ENCODE peak calls at places on chromosome 4, in seven cellular contexts. One of them, this sample, is unnamed.

GRCh38 chr4:111943796-111944203 is 201.5 kb upstream of the FAM241A start:
- DNase-seq in trophoblast cell: peak; percentile 9
- DNase-seq in mesenchymal stem cell: peak; percentile 49
- DNase-seq in IMR-90: no peak
- DNase-seq in H9: peak; percentile 72
- DNase-seq in H1: peak; percentile 31
- DNase-seq in mesendoderm: peak; percentile 81
- DNase-seq in this sample: peak; percentile 24

GRCh38 chr4:113979973-113980615 is 647 bp upstream of the ARSJ start:
- DNase-seq in mesendoderm: peak; percentile 81
- DNase-seq in mesenchymal stem cell: peak; percentile 63
- DNase-seq in H9: no peak
- DNase-seq in trophoblast cell: no peak
- DNase-seq in H1: peak; percentile 21
- DNase-seq in IMR-90: peak; percentile 44
- DNase-seq in this sample: no peak

GRCh38 chr4:67087897-67088296 is 457.4 kb downstream of the CENPC start:
- DNase-seq in H9: peak; percentile 50
- DNase-seq in mesendoderm: peak; percentile 65
- DNase-seq in IMR-90: no peak
- DNase-seq in H1: peak; percentile 10
- DNase-seq in trophoblast cell: peak; percentile 26
- DNase-seq in mesenchymal stem cell: peak; percentile 8
- DNase-seq in this sample: no peak

GRCh38 chr4:24924309-24924781 is 11.5 kb upstream of the CCDC149 start:
- DNase-seq in mesendoderm: no peak
- DNase-seq in H9: no peak
- DNase-seq in mesenchymal stem cell: peak; percentile 78
- DNase-seq in IMR-90: peak; percentile 97
- DNase-seq in trophoblast cell: peak; percentile 46
- DNase-seq in H1: no peak
- DNase-seq in this sample: no peak

GRCh38 chr4:76078033-76078613 is 3.6 kb downstream of the ART3 start:
- DNase-seq in mesendoderm: no peak
- DNase-seq in H1: no peak
- DNase-seq in H9: no peak
- DNase-seq in IMR-90: no peak
- DNase-seq in mesenchymal stem cell: no peak
- DNase-seq in trophoblast cell: no peak
- DNase-seq in this sample: no peak

GRCh38 chr4:140094701-140095420 is 59.1 kb downstream of the MAML3 start:
- DNase-seq in H9: peak; percentile 78
- DNase-seq in IMR-90: peak; percentile 73
- DNase-seq in mesendoderm: peak; percentile 92
- DNase-seq in mesenchymal stem cell: no peak
- DNase-seq in H1: no peak
- DNase-seq in trophoblast cell: no peak
- DNase-seq in this sample: no peak

GRCh38 chr4:88054909-88055308 is 47.5 kb downstream of the PKD2 start:
- DNase-seq in mesendoderm: peak; percentile 79
- DNase-seq in H1: no peak
- DNase-seq in H9: peak; percentile 60
- DNase-seq in IMR-90: peak; percentile 72
- DNase-seq in trophoblast cell: peak; percentile 60
- DNase-seq in mesenchymal stem cell: peak; percentile 69
- DNase-seq in this sample: peak; percentile 24

GRCh38 chr4:47674173-47674572 is 163.7 kb downstream of the CORIN start:
- DNase-seq in H1: no peak
- DNase-seq in IMR-90: no peak
- DNase-seq in mesendoderm: no peak
- DNase-seq in H9: no peak
- DNase-seq in mesenchymal stem cell: no peak
- DNase-seq in trophoblast cell: no peak
- DNase-seq in this sample: no peak

GRCh38 chr4:180281726-180282125 is 1961.5 kb upstream of the TENM3 start:
- DNase-seq in mesenchymal stem cell: no peak
- DNase-seq in mesendoderm: no peak
- DNase-seq in IMR-90: no peak
- DNase-seq in H9: no peak
- DNase-seq in trophoblast cell: no peak
- DNase-seq in H1: no peak
- DNase-seq in this sample: no peak

GRCh38 chr4:42122237-42122636 is 30.2 kb downstream of the BEND4 start:
- DNase-seq in H1: no peak
- DNase-seq in H9: no peak
- DNase-seq in trophoblast cell: no peak
- DNase-seq in IMR-90: no peak
- DNase-seq in mesenchymal stem cell: no peak
- DNase-seq in mesendoderm: no peak
- DNase-seq in this sample: no peak

GRCh38 chr4:22573198-22573597 is 57.3 kb upstream of the ADGRA3 start:
- DNase-seq in trophoblast cell: no peak
- DNase-seq in H1: no peak
- DNase-seq in mesendoderm: no peak
- DNase-seq in H9: no peak
- DNase-seq in mesenchymal stem cell: no peak
- DNase-seq in IMR-90: no peak
- DNase-seq in this sample: no peak

GRCh38 chr4:114911141-114911540 is 202.3 kb downstream of the NDST4 start:
- DNase-seq in IMR-90: no peak
- DNase-seq in H1: no peak
- DNase-seq in mesenchymal stem cell: no peak
- DNase-seq in mesendoderm: no peak
- DNase-seq in H9: no peak
- DNase-seq in trophoblast cell: no peak
- DNase-seq in this sample: no peak

GRCh38 chr4:33493231-33493630 is 2751.1 kb downstream of the ARAP2 start:
- DNase-seq in mesendoderm: no peak
- DNase-seq in H1: no peak
- DNase-seq in IMR-90: no peak
- DNase-seq in mesenchymal stem cell: no peak
- DNase-seq in H9: no peak
- DNase-seq in trophoblast cell: no peak
- DNase-seq in this sample: no peak

GRCh38 chr4:128524311-128524710 is 236.7 kb upstream of the PGRMC2 start:
- DNase-seq in IMR-90: peak; percentile 65
- DNase-seq in trophoblast cell: peak; percentile 55
- DNase-seq in H1: no peak
- DNase-seq in H9: no peak
- DNase-seq in mesenchymal stem cell: peak; percentile 50
- DNase-seq in mesendoderm: no peak
- DNase-seq in this sample: no peak

GRCh38 chr4:6875431-6875831 is 34.2 kb upstream of the TBC1D14 start:
- DNase-seq in IMR-90: no peak
- DNase-seq in H1: no peak
- DNase-seq in trophoblast cell: no peak
- DNase-seq in mesenchymal stem cell: no peak
- DNase-seq in H9: no peak
- DNase-seq in mesendoderm: no peak
- DNase-seq in this sample: no peak

GRCh38 chr4:41990029-41990382 is 324 bp upstream of the SLC30A9 start:
- DNase-seq in IMR-90: peak; percentile 1
- DNase-seq in H1: no peak
- DNase-seq in mesendoderm: no peak
- DNase-seq in trophoblast cell: no peak
- DNase-seq in mesenchymal stem cell: no peak
- DNase-seq in H9: no peak
- DNase-seq in this sample: no peak

GRCh38 chr4:29770627-29771026 is 949.5 kb upstream of the PCDH7 start:
- DNase-seq in H1: no peak
- DNase-seq in H9: no peak
- DNase-seq in trophoblast cell: no peak
- DNase-seq in IMR-90: peak; percentile 17
- DNase-seq in mesenchymal stem cell: peak; percentile 6
- DNase-seq in mesendoderm: no peak
- DNase-seq in this sample: no peak

GRCh38 chr4:144289687-144290433 is 149.3 kb upstream of the GYPA start:
- DNase-seq in mesendoderm: no peak
- DNase-seq in trophoblast cell: no peak
- DNase-seq in IMR-90: no peak
- DNase-seq in H9: no peak
- DNase-seq in mesenchymal stem cell: no peak
- DNase-seq in H1: no peak
- DNase-seq in this sample: no peak

GRCh38 chr4:77566148-77566547 is 39.5 kb upstream of the CXCL13 start:
- DNase-seq in H9: no peak
- DNase-seq in mesenchymal stem cell: no peak
- DNase-seq in trophoblast cell: no peak
- DNase-seq in IMR-90: no peak
- DNase-seq in mesendoderm: no peak
- DNase-seq in H1: no peak
- DNase-seq in this sample: no peak

GRCh38 chr4:69490271-69490670 is 5.4 kb downstream of the UGT2B4 start:
- DNase-seq in mesendoderm: no peak
- DNase-seq in H1: no peak
- DNase-seq in trophoblast cell: no peak
- DNase-seq in IMR-90: no peak
- DNase-seq in mesenchymal stem cell: no peak
- DNase-seq in H9: no peak
- DNase-seq in this sample: no peak

GRCh38 chr4:2792711-2793577 is at the start of gene SH3BP2:
- DNase-seq in IMR-90: peak; percentile 49
- DNase-seq in H9: peak; percentile 85
- DNase-seq in mesendoderm: peak; percentile 83
- DNase-seq in H1: no peak
- DNase-seq in mesenchymal stem cell: peak; percentile 72
- DNase-seq in trophoblast cell: peak; percentile 42
- DNase-seq in this sample: peak; percentile 58

GRCh38 chr4:114264877-114265291 is 285.4 kb upstream of the ARSJ start:
- DNase-seq in H9: no peak
- DNase-seq in H1: no peak
- DNase-seq in IMR-90: peak; percentile 63
- DNase-seq in mesenchymal stem cell: no peak
- DNase-seq in mesendoderm: no peak
- DNase-seq in trophoblast cell: no peak
- DNase-seq in this sample: no peak

GRCh38 chr4:54063224-54063623 is 1.2 kb downstream of the CHIC2 start:
- DNase-seq in mesenchymal stem cell: peak; percentile 62
- DNase-seq in H1: no peak
- DNase-seq in mesendoderm: no peak
- DNase-seq in trophoblast cell: no peak
- DNase-seq in IMR-90: peak; percentile 60
- DNase-seq in H9: no peak
- DNase-seq in this sample: no peak

GRCh38 chr4:166144607-166145006 is 271.6 kb downstream of the TLL1 start:
- DNase-seq in trophoblast cell: no peak
- DNase-seq in H9: no peak
- DNase-seq in IMR-90: no peak
- DNase-seq in mesendoderm: no peak
- DNase-seq in mesenchymal stem cell: no peak
- DNase-seq in H1: no peak
- DNase-seq in this sample: no peak

GRCh38 chr4:70586841-70587240 is 5.2 kb upstream of the AMBN start:
- DNase-seq in mesendoderm: no peak
- DNase-seq in H1: no peak
- DNase-seq in trophoblast cell: no peak
- DNase-seq in mesenchymal stem cell: no peak
- DNase-seq in IMR-90: no peak
- DNase-seq in H9: no peak
- DNase-seq in this sample: no peak

GRCh38 chr4:53920883-53921282 is 143.5 kb downstream of the CHIC2 start:
- DNase-seq in H9: no peak
- DNase-seq in IMR-90: no peak
- DNase-seq in mesenchymal stem cell: no peak
- DNase-seq in trophoblast cell: no peak
- DNase-seq in H1: no peak
- DNase-seq in mesendoderm: no peak
- DNase-seq in this sample: no peak

GRCh38 chr4:159413252-159413941 is 310.5 kb downstream of the RAPGEF2 start:
- DNase-seq in IMR-90: peak; percentile 52
- DNase-seq in mesendoderm: no peak
- DNase-seq in H9: no peak
- DNase-seq in trophoblast cell: no peak
- DNase-seq in H1: no peak
- DNase-seq in mesenchymal stem cell: no peak
- DNase-seq in this sample: no peak

GRCh38 chr4:95044204-95044848 is 286.6 kb downstream of the BMPR1B start:
- DNase-seq in H9: no peak
- DNase-seq in trophoblast cell: no peak
- DNase-seq in IMR-90: no peak
- DNase-seq in mesenchymal stem cell: no peak
- DNase-seq in H1: no peak
- DNase-seq in mesendoderm: peak; percentile 79
- DNase-seq in this sample: peak; percentile 23

GRCh38 chr4:40455340-40455902 is 120.3 kb downstream of the CHRNA9 start:
- DNase-seq in H9: no peak
- DNase-seq in H1: no peak
- DNase-seq in mesenchymal stem cell: no peak
- DNase-seq in trophoblast cell: peak; percentile 54
- DNase-seq in mesendoderm: peak; percentile 42
- DNase-seq in IMR-90: no peak
- DNase-seq in this sample: no peak

DNA sequence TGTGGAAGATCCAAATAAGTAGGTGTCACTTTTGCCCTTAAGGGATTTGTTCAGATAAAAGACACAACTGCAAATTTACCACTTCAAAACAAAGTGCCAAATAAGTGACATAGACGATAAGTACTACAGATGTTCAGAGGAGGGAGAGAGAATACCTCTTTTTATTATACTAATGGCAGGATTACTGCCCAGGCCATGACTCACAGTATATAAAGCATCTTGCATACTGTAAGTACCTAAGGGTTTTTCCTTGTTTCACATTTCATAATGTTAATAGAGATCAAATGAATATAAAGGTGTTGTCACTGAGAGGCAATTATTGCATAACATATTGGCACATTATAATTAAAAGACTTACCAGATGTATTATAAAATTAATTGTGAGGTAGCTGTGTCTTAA is 46.4 kb downstream of the PTPN13 start:
- DNase-seq in trophoblast cell: no peak
- DNase-seq in mesendoderm: no peak
- DNase-seq in H1: no peak
- DNase-seq in H9: no peak
- DNase-seq in mesenchymal stem cell: no peak
- DNase-seq in IMR-90: peak; percentile 61
- DNase-seq in this sample: no peak
- H2AK5ac ChIP-seq in trophoblast cell: no peak overlapping the region
- H2AK5ac ChIP-seq in mesendoderm: no peak overlapping the region
- H2AK5ac ChIP-seq in H1: no peak overlapping the region
- H2AK5ac ChIP-seq in H9: no peak overlapping the region
- H2AK5ac ChIP-seq in mesenchymal stem cell: no peak overlapping the region
- H2AK5ac ChIP-seq in IMR-90: no peak overlapping the region
- H2AK5ac ChIP-seq in this sample: no peak overlapping the region

GRCh38 chr4:164731827-164732474 is 22.0 kb upstream of the SMIM31 start:
- DNase-seq in H9: peak; percentile 52
- DNase-seq in mesenchymal stem cell: peak; percentile 36
- DNase-seq in trophoblast cell: peak; percentile 25
- DNase-seq in IMR-90: peak; percentile 28
- DNase-seq in mesendoderm: peak; percentile 57
- DNase-seq in H1: peak; percentile 17
- DNase-seq in this sample: peak; percentile 57
- H2AK5ac ChIP-seq in H9: no peak overlapping the region
- H2AK5ac ChIP-seq in mesenchymal stem cell: no peak overlapping the region
- H2AK5ac ChIP-seq in trophoblast cell: no peak overlapping the region
- H2AK5ac ChIP-seq in IMR-90: no peak overlapping the region
- H2AK5ac ChIP-seq in mesendoderm: no peak overlapping the region
- H2AK5ac ChIP-seq in H1: no peak overlapping the region
- H2AK5ac ChIP-seq in this sample: no peak overlapping the region

GRCh38 chr4:182745268-182745667 is 171.9 kb downstream of the DCTD start:
- DNase-seq in trophoblast cell: peak; percentile 41
- DNase-seq in mesenchymal stem cell: no peak
- DNase-seq in mesendoderm: no peak
- DNase-seq in IMR-90: no peak
- DNase-seq in H9: no peak
- DNase-seq in H1: no peak
- DNase-seq in this sample: no peak
- H2AK5ac ChIP-seq in trophoblast cell: no peak overlapping the region
- H2AK5ac ChIP-seq in mesenchymal stem cell: no peak overlapping the region
- H2AK5ac ChIP-seq in mesendoderm: no peak overlapping the region
- H2AK5ac ChIP-seq in IMR-90: no peak overlapping the region
- H2AK5ac ChIP-seq in H9: no peak overlapping the region
- H2AK5ac ChIP-seq in H1: no peak overlapping the region
- H2AK5ac ChIP-seq in this sample: no peak overlapping the region

GRCh38 chr4:143036443-143036842 is 148.3 kb upstream of the USP38 start:
- DNase-seq in H1: no peak
- DNase-seq in mesendoderm: no peak
- DNase-seq in IMR-90: no peak
- DNase-seq in H9: no peak
- DNase-seq in mesenchymal stem cell: no peak
- DNase-seq in trophoblast cell: no peak
- DNase-seq in this sample: no peak
- H2AK5ac ChIP-seq in H1: no peak overlapping the region
- H2AK5ac ChIP-seq in mesendoderm: no peak overlapping the region
- H2AK5ac ChIP-seq in IMR-90: no peak overlapping the region
- H2AK5ac ChIP-seq in H9: no peak overlapping the region
- H2AK5ac ChIP-seq in mesenchymal stem cell: no peak overlapping the region
- H2AK5ac ChIP-seq in trophoblast cell: no peak overlapping the region
- H2AK5ac ChIP-seq in this sample: no peak overlapping the region

This sample was measured in neuronal stem cell.